ENCODE peak calls at places on chromosomes 1 and 21, in seven cellular contexts. J is Peyer's patch; V is CD4-positive, CD25-positive, alpha-beta regulatory T cell; T is prostate gland; N is K562; K is ovary; A is tibial artery. I is an unnamed sample.

GRCh38 chr1:49765034-49765433 is 258.7 kb downstream of the AGBL4 start:
- DNase-seq in A (no peak), J (no peak), V (no peak), N (no peak), K (no peak), T (no peak), I (no peak)

GRCh38 chr1:77026126-77026525 is 158.8 kb downstream of the ST6GALNAC5 start:
- DNase-seq in N (no peak), A (no peak), T (no peak), V (no peak), K (no peak), J (no peak), I (no peak)

GRCh38 chr1:20891091-20891490 is 104.0 kb upstream of the HP1BP3 start:
- DNase-seq in V (no peak), T (no peak), J (no peak), K (no peak), N (no peak), A (no peak), I (no peak)

GRCh38 chr1:168079761-168080160 is 57.0 kb downstream of the GPR161 start:
- DNase-seq in J (no peak), A (no peak), V (no peak), T (no peak), K (no peak), N (no peak), I (no peak)

GRCh38 chr1:42682739-42683529 is 716 bp downstream of the YBX1 start:
- DNase-seq in K (peak; percentile 83), N (peak; percentile 90), A (peak; percentile 64), V (peak; percentile 72), J (peak; percentile 73), T (peak; percentile 58), I (peak; percentile 57)

GRCh38 chr1:200558866-200559459 is 61.6 kb downstream of the KIF14 start:
- DNase-seq in J (no peak), K (no peak), N (peak; percentile 28), A (no peak), T (no peak), V (peak; percentile 22), I (no peak)

GRCh38 chr1:38522998-38523939 is 336.3 kb downstream of the RRAGC start:
- DNase-seq in N (peak; percentile 80), K (no peak), J (no peak), T (no peak), V (no peak), A (no peak), I (no peak)

GRCh38 chr21:35703704-35704103 is 356.6 kb downstream of the SETD4 start:
- DNase-seq in V (no peak), K (no peak), N (no peak), T (no peak), A (no peak), J (no peak), I (no peak)

GRCh38 chr1:62882161-62882560 is 98.2 kb downstream of the ATG4C start:
- DNase-seq in K (no peak), N (no peak), J (no peak), V (no peak), A (no peak), T (no peak), I (no peak)

GRCh38 chr1:247406014-247406656 is 9.8 kb upstream of the NLRP3 start:
- DNase-seq in V (no peak), N (no peak), J (no peak), A (no peak), T (no peak), K (no peak), I (no peak)

GRCh38 chr1:168958562-168959289 is 147.8 kb upstream of the ATP1B1 start:
- DNase-seq in T (no peak), A (no peak), J (no peak), V (no peak), K (no peak), N (no peak), I (no peak)

GRCh38 chr1:154714638-154715037 is 106.7 kb upstream of the ADAR start:
- DNase-seq in T (no peak), N (no peak), A (peak; percentile 60), V (no peak), J (no peak), K (no peak), I (no peak)

GRCh38 chr1:162612606-162613400 is 19.5 kb upstream of the DDR2 start:
- DNase-seq in V (no peak), N (no peak), J (no peak), A (peak; percentile 78), T (no peak), K (no peak), I (no peak)

GRCh38 chr1:199799116-199799515 is 228.4 kb upstream of the NR5A2 start:
- DNase-seq in K (no peak), N (no peak), J (no peak), V (no peak), A (no peak), T (no peak), I (no peak)

GRCh38 chr1:236692722-236693121 is 6.4 kb downstream of the ACTN2 start:
- DNase-seq in T (no peak), V (no peak), K (no peak), A (no peak), J (no peak), N (no peak), I (no peak)

GRCh38 chr1:164912290-164912689 is 353.3 kb downstream of the PBX1 start:
- DNase-seq in T (no peak), J (no peak), A (no peak), V (no peak), K (no peak), N (no peak), I (no peak)

GRCh38 chr1:56758135-56758534 is 61.1 kb downstream of the FYB2 start:
- DNase-seq in V (no peak), A (no peak), T (peak; percentile 19), K (no peak), J (no peak), N (no peak), I (no peak)

GRCh38 chr1:32892368-32893197 is 6.3 kb downstream of the HPCA start:
- DNase-seq in A (no peak), N (peak; percentile 88), J (no peak), K (peak; percentile 62), V (no peak), T (no peak), I (no peak)

GRCh38 chr21:26097475-26097874 is 73.1 kb downstream of the APP start:
- DNase-seq in K (no peak), A (no peak), J (no peak), T (no peak), V (no peak), N (no peak), I (no peak)

GRCh38 chr1:225899044-225899925 is 10.3 kb upstream of the LEFTY1 start:
- DNase-seq in N (peak; percentile 78), V (no peak), J (no peak), T (no peak), K (no peak), A (no peak), I (no peak)
- H3K4me3 ChIP-seq in N (no peak overlapping the region), V (no peak overlapping the region), J (no peak overlapping the region), T (no peak overlapping the region), K (no peak overlapping the region), A (no peak overlapping the region), I (no peak overlapping the region)

GRCh38 chr1:31577515-31578191 is 1.3 kb downstream of the TINAGL1 start:
- DNase-seq in N (peak; percentile 35), V (no peak), K (no peak), J (no peak), A (no peak), T (no peak), I (no peak)

GRCh38 chr1:31574749-31575372 is 1.5 kb upstream of the TINAGL1 start:
- DNase-seq in J (no peak), V (no peak), T (no peak), N (peak; percentile 62), K (no peak), A (no peak), I (no peak)

GRCh38 chr1:31576743-31577455 is 584 bp downstream of the TINAGL1 start:
- DNase-seq in J (no peak), N (peak; percentile 5), T (no peak), V (no peak), A (no peak), K (no peak), I (no peak)

GRCh38 chr1:31575373-31576140 is 758 bp upstream of the TINAGL1 start:
- DNase-seq in N (peak; percentile 7), K (no peak), J (no peak), V (no peak), T (peak; percentile 84), A (no peak), I (no peak)

GRCh38 chr1:31576201-31576669 is at the start of gene TINAGL1:
- DNase-seq in T (peak; percentile 85), N (peak; percentile 58), J (no peak), V (no peak), A (no peak), K (no peak), I (no peak)
- H3K4me3 ChIP-seq in T (peak within 1 kb of the TSS; percentile 36), N (no peak within 1 kb of the TSS), J (peak within 1 kb of the TSS; percentile 76), V (no peak within 1 kb of the TSS), A (peak within 1 kb of the TSS; percentile 81), K (peak within 1 kb of the TSS; percentile 52), I (no peak within 1 kb of the TSS)

DNA sequence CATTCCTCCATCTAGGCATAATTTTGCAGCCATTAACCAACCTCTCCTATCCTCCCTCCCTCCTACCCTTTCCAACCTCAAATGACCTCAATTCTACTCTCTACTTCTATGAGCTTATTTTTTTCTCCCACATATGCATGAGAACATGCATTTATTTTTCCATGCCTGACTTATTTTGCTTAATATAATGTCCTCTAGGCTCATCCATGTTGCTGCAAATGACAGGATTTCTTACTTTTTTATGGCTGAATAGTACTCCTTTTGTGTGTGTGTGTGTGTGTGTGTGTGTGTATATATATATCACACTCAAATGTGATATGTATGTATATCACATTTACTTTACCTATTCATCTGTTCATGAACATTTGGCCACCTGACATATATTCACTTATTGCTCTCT is 339.4 kb downstream of the SIPA1L2 start:
- DNase-seq in K (no peak), T (no peak), V (no peak), J (no peak), N (no peak), A (no peak), I (no peak)
- H3K4me3 ChIP-seq in K (no peak overlapping the region), T (no peak overlapping the region), V (no peak overlapping the region), J (no peak overlapping the region), N (no peak overlapping the region), A (no peak overlapping the region), I (no peak overlapping the region)

DNA sequence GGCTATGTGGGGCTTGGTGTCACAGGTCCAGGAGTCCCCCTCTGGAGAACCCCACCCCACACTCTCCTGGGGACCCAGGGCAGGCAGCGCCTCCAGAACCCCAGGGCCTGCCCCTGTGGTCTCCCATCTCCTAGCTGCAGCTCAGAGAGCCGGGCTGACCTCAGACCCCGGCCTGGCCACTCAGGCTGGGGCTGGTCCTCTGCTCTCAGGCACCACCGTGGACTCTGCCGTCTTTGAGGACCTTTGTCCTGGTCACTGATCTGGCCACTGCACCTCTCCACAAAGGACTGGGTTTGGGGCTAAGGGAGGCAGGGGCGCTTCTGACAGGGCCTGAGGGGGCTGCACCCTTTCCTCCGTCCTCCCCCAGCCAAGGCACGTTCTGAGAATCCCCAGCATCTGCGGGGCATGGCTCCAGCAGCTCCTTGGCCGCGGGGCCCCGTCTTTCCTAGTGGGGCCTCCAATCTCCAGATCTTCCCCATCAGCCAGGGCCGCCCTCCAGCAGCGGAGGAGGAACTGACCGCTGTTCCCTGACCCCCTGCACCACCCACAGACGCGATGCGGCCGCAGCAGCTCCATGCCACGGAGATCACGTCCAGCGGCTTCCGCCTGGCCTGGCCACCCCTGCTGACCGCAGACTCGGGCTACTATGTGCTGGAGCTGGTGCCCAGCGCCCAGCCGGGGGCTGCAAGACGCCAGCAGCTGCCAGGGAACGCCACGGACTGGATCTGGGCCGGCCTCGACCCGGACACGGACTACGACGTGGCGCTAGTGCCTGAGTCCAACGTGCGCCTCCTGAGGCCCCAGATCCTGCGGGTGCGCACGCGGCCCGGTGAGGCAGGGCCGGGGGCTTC is 3.3 kb downstream of the VWA1 start:
- DNase-seq in K (peak; percentile 43), N (no peak), A (no peak), V (no peak), J (no peak), T (no peak), I (no peak)
- H3K4me3 ChIP-seq in K (no peak overlapping the region), N (no peak overlapping the region), A (no peak overlapping the region), V (no peak overlapping the region), J (no peak overlapping the region), T (no peak overlapping the region), I (no peak overlapping the region)